ENCODE peak calls at places on chromosomes 2 and 18, in six cellular contexts. One of them, this sample, is unnamed.
A peak's percentile ranks its signal among the peaks of the same experiment; 100 is the strongest.

GRCh38 chr2:153543639-153544071 is 65.1 kb upstream of the RPRM start:
- DNase-seq in bronchial epithelial cell: peak; percentile 13
- DNase-seq in heart left ventricle: no peak
- DNase-seq in fibroblast of villous mesenchyme: no peak
- DNase-seq in stomach: no peak
- DNase-seq in BE2C: no peak
- DNase-seq in this sample: peak; percentile 32

GRCh38 chr2:190862591-190862991 is 18.0 kb upstream of the GLS start:
- DNase-seq in bronchial epithelial cell: peak; percentile 80
- DNase-seq in heart left ventricle: no peak
- DNase-seq in fibroblast of villous mesenchyme: peak; percentile 93
- DNase-seq in stomach: no peak
- DNase-seq in BE2C: no peak
- DNase-seq in this sample: no peak

GRCh38 chr2:98900721-98901120 is 35.3 kb downstream of the CRACDL start:
- DNase-seq in bronchial epithelial cell: no peak
- DNase-seq in heart left ventricle: no peak
- DNase-seq in fibroblast of villous mesenchyme: no peak
- DNase-seq in stomach: no peak
- DNase-seq in BE2C: no peak
- DNase-seq in this sample: no peak

GRCh38 chr2:168119519-168120141 is 127.8 kb downstream of the STK39 start:
- DNase-seq in bronchial epithelial cell: peak; percentile 73
- DNase-seq in heart left ventricle: no peak
- DNase-seq in fibroblast of villous mesenchyme: peak; percentile 68
- DNase-seq in stomach: no peak
- DNase-seq in BE2C: peak; percentile 27
- DNase-seq in this sample: peak; percentile 78

GRCh38 chr2:32135409-32135808 is 30.3 kb upstream of the SLC30A6 start:
- DNase-seq in bronchial epithelial cell: peak; percentile 76
- DNase-seq in heart left ventricle: no peak
- DNase-seq in fibroblast of villous mesenchyme: peak; percentile 69
- DNase-seq in stomach: no peak
- DNase-seq in BE2C: no peak
- DNase-seq in this sample: peak; percentile 82

GRCh38 chr2:227192491-227192890 is 28.1 kb downstream of the COL4A3 start:
- DNase-seq in bronchial epithelial cell: no peak
- DNase-seq in heart left ventricle: no peak
- DNase-seq in fibroblast of villous mesenchyme: no peak
- DNase-seq in stomach: no peak
- DNase-seq in BE2C: no peak
- DNase-seq in this sample: peak; percentile 8

GRCh38 chr2:236746833-236747232 is 177.2 kb downstream of the ACKR3 start:
- DNase-seq in bronchial epithelial cell: no peak
- DNase-seq in heart left ventricle: no peak
- DNase-seq in fibroblast of villous mesenchyme: no peak
- DNase-seq in stomach: no peak
- DNase-seq in BE2C: no peak
- DNase-seq in this sample: no peak

GRCh38 chr2:216539791-216540241 is 41.2 kb downstream of the RPL37A start:
- DNase-seq in bronchial epithelial cell: peak; percentile 88
- DNase-seq in heart left ventricle: peak; percentile 86
- DNase-seq in fibroblast of villous mesenchyme: no peak
- DNase-seq in stomach: peak; percentile 90
- DNase-seq in BE2C: peak; percentile 44
- DNase-seq in this sample: no peak

GRCh38 chr18:46482831-46483230 is 174.2 kb downstream of the LOXHD1 start:
- DNase-seq in bronchial epithelial cell: no peak
- DNase-seq in heart left ventricle: no peak
- DNase-seq in fibroblast of villous mesenchyme: no peak
- DNase-seq in stomach: no peak
- DNase-seq in BE2C: no peak
- DNase-seq in this sample: no peak

GRCh38 chr2:166573393-166573792 is 79.3 kb upstream of the SCN7A start:
- DNase-seq in bronchial epithelial cell: peak; percentile 25
- DNase-seq in heart left ventricle: no peak
- DNase-seq in fibroblast of villous mesenchyme: peak; percentile 5
- DNase-seq in stomach: no peak
- DNase-seq in BE2C: no peak
- DNase-seq in this sample: peak; percentile 22

GRCh38 chr2:124810132-124810531 is 785.0 kb downstream of the CNTNAP5 start:
- DNase-seq in bronchial epithelial cell: peak; percentile 3
- DNase-seq in heart left ventricle: peak; percentile 28
- DNase-seq in fibroblast of villous mesenchyme: no peak
- DNase-seq in stomach: no peak
- DNase-seq in BE2C: peak; percentile 6
- DNase-seq in this sample: no peak

GRCh38 chr2:230640540-230641011 is 72.1 kb upstream of the CAB39 start:
- DNase-seq in bronchial epithelial cell: no peak
- DNase-seq in heart left ventricle: no peak
- DNase-seq in fibroblast of villous mesenchyme: peak; percentile 29
- DNase-seq in stomach: no peak
- DNase-seq in BE2C: no peak
- DNase-seq in this sample: peak; percentile 80

GRCh38 chr2:157319795-157320194 is 5.8 kb downstream of the ERMN start:
- DNase-seq in bronchial epithelial cell: no peak
- DNase-seq in heart left ventricle: no peak
- DNase-seq in fibroblast of villous mesenchyme: no peak
- DNase-seq in stomach: no peak
- DNase-seq in BE2C: no peak
- DNase-seq in this sample: no peak

GRCh38 chr2:32787207-32787606 is 159.4 kb downstream of the TTC27 start:
- DNase-seq in bronchial epithelial cell: no peak
- DNase-seq in heart left ventricle: no peak
- DNase-seq in fibroblast of villous mesenchyme: no peak
- DNase-seq in stomach: no peak
- DNase-seq in BE2C: no peak
- DNase-seq in this sample: no peak

GRCh38 chr2:161273038-161273760 is 35.0 kb upstream of the PSMD14 start:
- DNase-seq in bronchial epithelial cell: peak; percentile 69
- DNase-seq in heart left ventricle: no peak
- DNase-seq in fibroblast of villous mesenchyme: peak; percentile 76
- DNase-seq in stomach: no peak
- DNase-seq in BE2C: peak; percentile 12
- DNase-seq in this sample: peak; percentile 76

GRCh38 chr2:27638709-27639108 is 9.9 kb downstream of the GPN1 start:
- DNase-seq in bronchial epithelial cell: peak; percentile 79
- DNase-seq in heart left ventricle: no peak
- DNase-seq in fibroblast of villous mesenchyme: no peak
- DNase-seq in stomach: no peak
- DNase-seq in BE2C: no peak
- DNase-seq in this sample: peak; percentile 91

DNA sequence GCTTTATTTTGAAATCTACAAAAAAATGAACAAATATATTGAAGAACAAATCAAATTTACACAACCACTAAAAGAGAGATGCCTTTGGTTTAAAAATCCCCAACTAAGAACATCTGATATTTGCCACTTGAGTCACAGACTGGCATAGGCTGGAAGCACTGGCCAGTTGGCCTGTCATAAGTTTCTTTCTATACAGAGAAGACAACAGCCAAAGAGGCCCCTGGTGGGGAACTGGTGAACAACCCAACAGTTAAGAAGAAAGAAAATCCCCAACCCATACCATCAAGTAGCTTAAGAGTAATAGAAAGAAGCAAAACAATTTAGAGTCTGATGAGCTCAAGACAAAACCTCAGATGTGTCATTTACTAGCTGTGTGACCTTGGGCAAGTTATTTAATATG is 45.5 kb downstream of the OSR1 start:
- DNase-seq in bronchial epithelial cell: peak; percentile 50
- DNase-seq in heart left ventricle: no peak
- DNase-seq in fibroblast of villous mesenchyme: peak; percentile 33
- DNase-seq in stomach: peak; percentile 28
- DNase-seq in BE2C: no peak
- DNase-seq in this sample: peak; percentile 43
- TF ChIP-seq CTCF in bronchial epithelial cell: peak; percentile 38
- TF ChIP-seq CTCF in heart left ventricle: peak; percentile 17
- TF ChIP-seq CTCF in fibroblast of villous mesenchyme: peak; percentile 65
- TF ChIP-seq CTCF in stomach: no peak
- TF ChIP-seq CTCF in BE2C: peak; percentile 21
- TF ChIP-seq CTCF in this sample: peak; percentile 54

GRCh38 chr2:174546519-174547506 is 50.8 kb downstream of the WIPF1 start:
- DNase-seq in bronchial epithelial cell: peak; percentile 44
- DNase-seq in heart left ventricle: no peak
- DNase-seq in fibroblast of villous mesenchyme: peak; percentile 57
- DNase-seq in stomach: no peak
- DNase-seq in BE2C: peak; percentile 49
- DNase-seq in this sample: peak; percentile 19
- H3K4me3 ChIP-seq in bronchial epithelial cell: no peak overlapping the region
- H3K4me3 ChIP-seq in heart left ventricle: no peak overlapping the region
- H3K4me3 ChIP-seq in fibroblast of villous mesenchyme: peak overlapping the region; percentile 54
- H3K4me3 ChIP-seq in stomach: no peak overlapping the region
- H3K4me3 ChIP-seq in BE2C: no peak overlapping the region
- H3K4me3 ChIP-seq in this sample: no peak overlapping the region

GRCh38 chr18:36899289-36899688 is 70.4 kb downstream of the KIAA1328 start:
- DNase-seq in bronchial epithelial cell: peak; percentile 7
- DNase-seq in heart left ventricle: no peak
- DNase-seq in fibroblast of villous mesenchyme: peak; percentile 27
- DNase-seq in stomach: no peak
- DNase-seq in BE2C: no peak
- DNase-seq in this sample: peak; percentile 9
- TF ChIP-seq CTCF in bronchial epithelial cell: no peak
- TF ChIP-seq CTCF in heart left ventricle: no peak
- TF ChIP-seq CTCF in fibroblast of villous mesenchyme: peak; percentile 33
- TF ChIP-seq CTCF in stomach: no peak
- TF ChIP-seq CTCF in BE2C: peak; percentile 46
- TF ChIP-seq CTCF in this sample: peak; percentile 10

GRCh38 chr2:15938803-15939555 is 1.4 kb upstream of the MYCN start:
- DNase-seq in bronchial epithelial cell: no peak
- DNase-seq in heart left ventricle: no peak
- DNase-seq in fibroblast of villous mesenchyme: no peak
- DNase-seq in stomach: no peak
- DNase-seq in BE2C: peak; percentile 98
- DNase-seq in this sample: no peak
- H3K4me3 ChIP-seq in bronchial epithelial cell: no peak overlapping the region
- H3K4me3 ChIP-seq in heart left ventricle: no peak overlapping the region
- H3K4me3 ChIP-seq in fibroblast of villous mesenchyme: no peak overlapping the region
- H3K4me3 ChIP-seq in stomach: peak overlapping the region; percentile 53
- H3K4me3 ChIP-seq in BE2C: peak overlapping the region; percentile 0
- H3K4me3 ChIP-seq in this sample: no peak overlapping the region

DNA sequence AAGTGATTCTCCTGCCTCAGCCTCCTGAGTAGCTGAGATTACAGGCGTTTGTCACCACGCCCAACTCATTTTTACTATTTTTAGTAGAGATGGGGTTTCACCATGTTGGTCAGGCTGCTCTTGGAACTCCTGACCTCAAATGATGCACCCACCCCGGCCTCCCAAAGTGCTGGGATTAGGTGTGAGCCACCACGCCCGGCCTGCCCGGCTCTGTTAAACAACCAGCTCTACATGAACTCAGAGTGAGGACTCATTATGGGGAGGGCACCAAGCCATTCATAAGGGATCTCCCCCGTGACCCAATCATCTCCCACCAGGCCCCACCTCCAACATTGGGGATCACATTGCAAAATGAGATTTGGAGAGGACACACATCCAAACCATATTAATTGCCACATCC is 8.8 kb downstream of the ATIC start:
- DNase-seq in bronchial epithelial cell: no peak
- DNase-seq in heart left ventricle: no peak
- DNase-seq in fibroblast of villous mesenchyme: no peak
- DNase-seq in stomach: no peak
- DNase-seq in BE2C: no peak
- DNase-seq in this sample: no peak
- TF ChIP-seq CTCF in bronchial epithelial cell: no peak
- TF ChIP-seq CTCF in heart left ventricle: no peak
- TF ChIP-seq CTCF in fibroblast of villous mesenchyme: no peak
- TF ChIP-seq CTCF in stomach: no peak
- TF ChIP-seq CTCF in BE2C: no peak
- TF ChIP-seq CTCF in this sample: no peak

DNA sequence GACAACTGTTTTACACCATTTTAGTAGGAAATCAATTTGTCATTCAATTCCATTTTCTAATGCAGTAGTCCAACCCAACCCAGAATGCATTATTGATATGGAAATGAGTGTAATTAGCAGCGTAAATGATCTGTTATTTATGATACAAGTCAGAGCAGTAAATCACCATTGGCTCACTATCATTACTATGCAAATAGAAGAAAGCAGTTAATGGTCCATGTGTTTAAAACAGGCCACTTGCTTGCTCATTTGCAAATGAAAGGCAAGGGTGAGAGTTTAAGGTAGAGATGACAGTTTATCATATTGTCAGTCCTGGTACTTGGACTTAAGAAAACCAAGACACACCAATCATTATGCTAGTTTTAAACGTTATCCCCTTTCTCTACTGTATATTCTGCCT is 111.6 kb downstream of the ERBB4 start:
- DNase-seq in bronchial epithelial cell: no peak
- DNase-seq in heart left ventricle: no peak
- DNase-seq in fibroblast of villous mesenchyme: no peak
- DNase-seq in stomach: no peak
- DNase-seq in BE2C: no peak
- DNase-seq in this sample: no peak
- H3K4me3 ChIP-seq in bronchial epithelial cell: no peak overlapping the region
- H3K4me3 ChIP-seq in heart left ventricle: no peak overlapping the region
- H3K4me3 ChIP-seq in fibroblast of villous mesenchyme: no peak overlapping the region
- H3K4me3 ChIP-seq in stomach: no peak overlapping the region
- H3K4me3 ChIP-seq in BE2C: no peak overlapping the region
- H3K4me3 ChIP-seq in this sample: no peak overlapping the region

DNA sequence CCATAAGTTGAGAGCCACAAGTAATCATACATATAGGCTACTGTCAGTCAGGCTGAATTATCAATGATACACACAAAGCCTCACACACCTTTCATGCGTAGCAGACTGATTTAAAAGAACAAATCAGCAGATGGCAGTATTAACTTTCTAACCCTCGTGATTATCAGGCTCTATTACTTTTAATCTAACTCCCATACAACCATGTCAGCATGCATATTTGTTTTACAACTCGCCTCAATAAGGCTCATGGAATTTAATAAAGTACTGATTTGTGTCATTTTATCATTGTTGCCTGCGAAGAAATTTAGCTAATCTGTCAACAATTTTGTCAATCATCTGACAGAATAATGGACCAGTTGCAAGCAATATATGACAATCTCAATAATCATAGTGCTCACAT is 82.8 kb downstream of the SLC25A12 start:
- DNase-seq in bronchial epithelial cell: peak; percentile 65
- DNase-seq in heart left ventricle: no peak
- DNase-seq in fibroblast of villous mesenchyme: peak; percentile 34
- DNase-seq in stomach: no peak
- DNase-seq in BE2C: no peak
- DNase-seq in this sample: peak; percentile 42
- TF ChIP-seq CTCF in bronchial epithelial cell: peak; percentile 27
- TF ChIP-seq CTCF in heart left ventricle: no peak
- TF ChIP-seq CTCF in fibroblast of villous mesenchyme: peak; percentile 30
- TF ChIP-seq CTCF in stomach: peak; percentile 61
- TF ChIP-seq CTCF in BE2C: peak; percentile 31
- TF ChIP-seq CTCF in this sample: peak; percentile 29

This sample was measured in astrocyte of the spinal cord.